ENCODE peak calls at places on chromosomes 16 and 17, in eight cellular contexts. One of them, this sample, is unnamed.

GRCh38 chr16:66095676-66096075 is 270.8 kb upstream of the CDH5 start:
- DNase-seq in HAP-1: no peak
- DNase-seq in hepatocyte: no peak
- DNase-seq in activated naive CD4-positive, alpha-beta T cell treated with anti-CD3 and anti-CD28 coated beads for 36 hours: no peak
- DNase-seq in GOT3: no peak
- DNase-seq in skeletal muscle cell: no peak
- DNase-seq in heart right ventricle: no peak
- DNase-seq in NCI-H1436: no peak
- DNase-seq in this sample: no peak

GRCh38 chr16:89319883-89320716 is 102.6 kb downstream of the ZNF778 start:
- DNase-seq in HAP-1: peak; percentile 41
- DNase-seq in hepatocyte: peak; percentile 71
- DNase-seq in activated naive CD4-positive, alpha-beta T cell treated with anti-CD3 and anti-CD28 coated beads for 36 hours: peak; percentile 50
- DNase-seq in GOT3: peak; percentile 29
- DNase-seq in skeletal muscle cell: no peak
- DNase-seq in heart right ventricle: no peak
- DNase-seq in NCI-H1436: no peak
- DNase-seq in this sample: peak; percentile 75

GRCh38 chr16:86052926-86053325 is 154.0 kb downstream of the IRF8 start:
- DNase-seq in HAP-1: no peak
- DNase-seq in hepatocyte: no peak
- DNase-seq in activated naive CD4-positive, alpha-beta T cell treated with anti-CD3 and anti-CD28 coated beads for 36 hours: no peak
- DNase-seq in GOT3: no peak
- DNase-seq in skeletal muscle cell: no peak
- DNase-seq in heart right ventricle: no peak
- DNase-seq in NCI-H1436: no peak
- DNase-seq in this sample: no peak

GRCh38 chr16:64475627-64476351 is 646.1 kb downstream of the CDH11 start:
- DNase-seq in HAP-1: no peak
- DNase-seq in hepatocyte: peak; percentile 10
- DNase-seq in activated naive CD4-positive, alpha-beta T cell treated with anti-CD3 and anti-CD28 coated beads for 36 hours: no peak
- DNase-seq in GOT3: no peak
- DNase-seq in skeletal muscle cell: peak; percentile 71
- DNase-seq in heart right ventricle: peak; percentile 11
- DNase-seq in NCI-H1436: no peak
- DNase-seq in this sample: no peak

GRCh38 chr17:60989439-60989838 is 311.8 kb downstream of the BCAS3 start:
- DNase-seq in HAP-1: no peak
- DNase-seq in hepatocyte: no peak
- DNase-seq in activated naive CD4-positive, alpha-beta T cell treated with anti-CD3 and anti-CD28 coated beads for 36 hours: no peak
- DNase-seq in GOT3: no peak
- DNase-seq in skeletal muscle cell: no peak
- DNase-seq in heart right ventricle: no peak
- DNase-seq in NCI-H1436: no peak
- DNase-seq in this sample: no peak

GRCh38 chr16:89953671-89954406 is 5.3 kb downstream of the DEF8 start:
- DNase-seq in HAP-1: no peak
- DNase-seq in hepatocyte: no peak
- DNase-seq in activated naive CD4-positive, alpha-beta T cell treated with anti-CD3 and anti-CD28 coated beads for 36 hours: no peak
- DNase-seq in GOT3: no peak
- DNase-seq in skeletal muscle cell: no peak
- DNase-seq in heart right ventricle: no peak
- DNase-seq in NCI-H1436: no peak
- DNase-seq in this sample: peak; percentile 47

GRCh38 chr17:44209786-44210341 is 9.6 kb downstream of the UBTF start:
- DNase-seq in HAP-1: no peak
- DNase-seq in hepatocyte: no peak
- DNase-seq in activated naive CD4-positive, alpha-beta T cell treated with anti-CD3 and anti-CD28 coated beads for 36 hours: peak; percentile 89
- DNase-seq in GOT3: no peak
- DNase-seq in skeletal muscle cell: no peak
- DNase-seq in heart right ventricle: no peak
- DNase-seq in NCI-H1436: no peak
- DNase-seq in this sample: no peak

GRCh38 chr16:81817789-81818304 is 38.8 kb downstream of the PLCG2 start:
- DNase-seq in HAP-1: no peak
- DNase-seq in hepatocyte: no peak
- DNase-seq in activated naive CD4-positive, alpha-beta T cell treated with anti-CD3 and anti-CD28 coated beads for 36 hours: no peak
- DNase-seq in GOT3: no peak
- DNase-seq in skeletal muscle cell: no peak
- DNase-seq in heart right ventricle: no peak
- DNase-seq in NCI-H1436: no peak
- DNase-seq in this sample: no peak

GRCh38 chr16:1839554-1839953 is 12.5 kb downstream of the FAHD1 start:
- DNase-seq in HAP-1: no peak
- DNase-seq in hepatocyte: no peak
- DNase-seq in activated naive CD4-positive, alpha-beta T cell treated with anti-CD3 and anti-CD28 coated beads for 36 hours: no peak
- DNase-seq in GOT3: no peak
- DNase-seq in skeletal muscle cell: peak; percentile 45
- DNase-seq in heart right ventricle: no peak
- DNase-seq in NCI-H1436: no peak
- DNase-seq in this sample: no peak

GRCh38 chr17:50107790-50108414 is 12.8 kb downstream of the PDK2 start:
- DNase-seq in HAP-1: no peak
- DNase-seq in hepatocyte: no peak
- DNase-seq in activated naive CD4-positive, alpha-beta T cell treated with anti-CD3 and anti-CD28 coated beads for 36 hours: no peak
- DNase-seq in GOT3: no peak
- DNase-seq in skeletal muscle cell: no peak
- DNase-seq in heart right ventricle: no peak
- DNase-seq in NCI-H1436: no peak
- DNase-seq in this sample: no peak

GRCh38 chr17:71145486-71145885 is 975.3 kb upstream of the SOX9 start:
- DNase-seq in HAP-1: no peak
- DNase-seq in hepatocyte: no peak
- DNase-seq in activated naive CD4-positive, alpha-beta T cell treated with anti-CD3 and anti-CD28 coated beads for 36 hours: no peak
- DNase-seq in GOT3: no peak
- DNase-seq in skeletal muscle cell: no peak
- DNase-seq in heart right ventricle: no peak
- DNase-seq in NCI-H1436: no peak
- DNase-seq in this sample: no peak

GRCh38 chr16:87350681-87351319 is 32.8 kb downstream of the FBXO31 start:
- DNase-seq in HAP-1: no peak
- DNase-seq in hepatocyte: no peak
- DNase-seq in activated naive CD4-positive, alpha-beta T cell treated with anti-CD3 and anti-CD28 coated beads for 36 hours: no peak
- DNase-seq in GOT3: no peak
- DNase-seq in skeletal muscle cell: no peak
- DNase-seq in heart right ventricle: no peak
- DNase-seq in NCI-H1436: no peak
- DNase-seq in this sample: peak; percentile 44

GRCh38 chr16:9850716-9851115 is 331.5 kb downstream of the GRIN2A start:
- DNase-seq in HAP-1: no peak
- DNase-seq in hepatocyte: no peak
- DNase-seq in activated naive CD4-positive, alpha-beta T cell treated with anti-CD3 and anti-CD28 coated beads for 36 hours: no peak
- DNase-seq in GOT3: no peak
- DNase-seq in skeletal muscle cell: no peak
- DNase-seq in heart right ventricle: no peak
- DNase-seq in NCI-H1436: no peak
- DNase-seq in this sample: no peak

GRCh38 chr17:15185625-15185991 is 79.5 kb downstream of the PMP22 start:
- DNase-seq in HAP-1: no peak
- DNase-seq in hepatocyte: peak; percentile 58
- DNase-seq in activated naive CD4-positive, alpha-beta T cell treated with anti-CD3 and anti-CD28 coated beads for 36 hours: no peak
- DNase-seq in GOT3: no peak
- DNase-seq in skeletal muscle cell: peak; percentile 64
- DNase-seq in heart right ventricle: peak; percentile 53
- DNase-seq in NCI-H1436: no peak
- DNase-seq in this sample: peak; percentile 40

GRCh38 chr17:14198013-14198412 is 38.6 kb downstream of the CDRT15 start:
- DNase-seq in HAP-1: no peak
- DNase-seq in hepatocyte: peak; percentile 63
- DNase-seq in activated naive CD4-positive, alpha-beta T cell treated with anti-CD3 and anti-CD28 coated beads for 36 hours: no peak
- DNase-seq in GOT3: no peak
- DNase-seq in skeletal muscle cell: no peak
- DNase-seq in heart right ventricle: peak; percentile 30
- DNase-seq in NCI-H1436: peak; percentile 39
- DNase-seq in this sample: no peak

GRCh38 chr17:5468075-5468473 is 708 bp downstream of the DHX33 start:
- DNase-seq in HAP-1: peak; percentile 20
- DNase-seq in hepatocyte: no peak
- DNase-seq in activated naive CD4-positive, alpha-beta T cell treated with anti-CD3 and anti-CD28 coated beads for 36 hours: peak; percentile 22
- DNase-seq in GOT3: no peak
- DNase-seq in skeletal muscle cell: no peak
- DNase-seq in heart right ventricle: no peak
- DNase-seq in NCI-H1436: no peak
- DNase-seq in this sample: no peak

GRCh38 chr17:47663997-47664941 is 14.6 kb downstream of the KPNB1 start:
- DNase-seq in HAP-1: peak; percentile 76
- DNase-seq in hepatocyte: peak; percentile 74
- DNase-seq in activated naive CD4-positive, alpha-beta T cell treated with anti-CD3 and anti-CD28 coated beads for 36 hours: peak; percentile 80
- DNase-seq in GOT3: no peak
- DNase-seq in skeletal muscle cell: no peak
- DNase-seq in heart right ventricle: peak; percentile 47
- DNase-seq in NCI-H1436: peak; percentile 58
- DNase-seq in this sample: no peak

GRCh38 chr17:42288078-42288984 is at the start of gene STAT5A:
- DNase-seq in HAP-1: peak; percentile 68
- DNase-seq in hepatocyte: peak; percentile 90
- DNase-seq in activated naive CD4-positive, alpha-beta T cell treated with anti-CD3 and anti-CD28 coated beads for 36 hours: peak; percentile 88
- DNase-seq in GOT3: no peak
- DNase-seq in skeletal muscle cell: peak; percentile 45
- DNase-seq in heart right ventricle: peak; percentile 92
- DNase-seq in NCI-H1436: peak; percentile 68
- DNase-seq in this sample: peak; percentile 92

GRCh38 chr17:64399071-64399766 is 8.6 kb upstream of the PECAM1 start:
- DNase-seq in HAP-1: no peak
- DNase-seq in hepatocyte: no peak
- DNase-seq in activated naive CD4-positive, alpha-beta T cell treated with anti-CD3 and anti-CD28 coated beads for 36 hours: no peak
- DNase-seq in GOT3: no peak
- DNase-seq in skeletal muscle cell: no peak
- DNase-seq in heart right ventricle: no peak
- DNase-seq in NCI-H1436: no peak
- DNase-seq in this sample: no peak

GRCh38 chr16:76360384-76360783 is 83.2 kb downstream of the CNTNAP4 start:
- DNase-seq in HAP-1: no peak
- DNase-seq in hepatocyte: no peak
- DNase-seq in activated naive CD4-positive, alpha-beta T cell treated with anti-CD3 and anti-CD28 coated beads for 36 hours: no peak
- DNase-seq in GOT3: no peak
- DNase-seq in skeletal muscle cell: no peak
- DNase-seq in heart right ventricle: no peak
- DNase-seq in NCI-H1436: no peak
- DNase-seq in this sample: no peak

GRCh38 chr17:32523827-32524552 is 37.2 kb downstream of the CDK5R1 start:
- DNase-seq in HAP-1: no peak
- DNase-seq in hepatocyte: no peak
- DNase-seq in activated naive CD4-positive, alpha-beta T cell treated with anti-CD3 and anti-CD28 coated beads for 36 hours: peak; percentile 68
- DNase-seq in GOT3: no peak
- DNase-seq in skeletal muscle cell: no peak
- DNase-seq in heart right ventricle: no peak
- DNase-seq in NCI-H1436: no peak
- DNase-seq in this sample: no peak

This sample was measured in left lung.